ENCODE peak calls at places on chromosomes 12 and 14, in eight cellular contexts. G is B cell, M is sigmoid colon, A is endothelial cell, I is body of pancreas, W is AG04449, L is AG10803, O is neural crest cell. V is an unnamed sample.

GRCh38 chr12:53047221-53048032 is 2.4 kb upstream of the TNS2 start:
- DNase-seq in W (no peak), I (peak; percentile 83), O (peak; percentile 65), A (peak; percentile 84), G (peak; percentile 62), L (peak; percentile 90), M (peak; percentile 94), V (peak; percentile 76)

GRCh38 chr14:31043379-31043778 is 17.2 kb upstream of the STRN3 start:
- DNase-seq in G (no peak), O (no peak), I (no peak), M (no peak), A (no peak), W (no peak), L (no peak), V (no peak)

GRCh38 chr14:68843471-68844209 is 50.8 kb upstream of the ZFP36L1 start:
- DNase-seq in W (no peak), G (peak; percentile 77), O (peak; percentile 76), I (peak; percentile 81), M (peak; percentile 93), L (peak; percentile 62), A (peak; percentile 74), V (peak; percentile 75)

GRCh38 chr14:50718949-50719348 is 50.8 kb upstream of the SAV1 start:
- DNase-seq in G (no peak), M (no peak), A (no peak), W (no peak), I (no peak), L (no peak), O (no peak), V (no peak)

GRCh38 chr14:81509838-81510452 is 23.7 kb downstream of the SEL1L start:
- DNase-seq in I (no peak), L (no peak), G (no peak), A (no peak), M (no peak), O (no peak), W (no peak), V (no peak)

GRCh38 chr12:62256408-62257079 is 3.7 kb upstream of the USP15 start:
- DNase-seq in O (no peak), L (no peak), W (no peak), A (no peak), M (no peak), I (peak; percentile 42), G (no peak), V (no peak)

GRCh38 chr12:25811656-25812126 is 146.8 kb upstream of the RASSF8 start:
- DNase-seq in G (no peak), W (no peak), I (no peak), M (no peak), O (no peak), A (no peak), L (peak; percentile 56), V (no peak)

GRCh38 chr14:30283822-30284446 is 275.0 kb upstream of the G2E3 start:
- DNase-seq in I (peak; percentile 22), O (peak; percentile 50), L (peak; percentile 52), W (no peak), G (no peak), A (peak; percentile 57), M (no peak), V (no peak)

GRCh38 chr12:52821071-52821730 is 7.3 kb upstream of the KRT4 start:
- DNase-seq in I (no peak), W (no peak), A (no peak), G (no peak), M (no peak), L (no peak), O (no peak), V (no peak)

GRCh38 chr12:39103552-39104165 is 198.3 kb upstream of the CPNE8 start:
- DNase-seq in I (peak; percentile 15), O (peak; percentile 8), W (no peak), M (no peak), L (peak; percentile 58), A (peak; percentile 27), G (no peak), V (no peak)

GRCh38 chr14:51922624-51923023 is 62.2 kb downstream of the GNG2 start:
- DNase-seq in M (peak; percentile 76), W (no peak), G (no peak), I (no peak), O (peak; percentile 58), A (peak; percentile 7), L (peak; percentile 9), V (no peak)

GRCh38 chr12:126819554-126819953 is 1447.4 kb upstream of the TMEM132C start:
- DNase-seq in I (no peak), M (no peak), G (no peak), O (no peak), A (no peak), L (no peak), W (no peak), V (no peak)

GRCh38 chr14:21997300-21997699 is 323.7 kb upstream of the OR4E1 start:
- DNase-seq in A (peak; percentile 22), W (no peak), I (no peak), O (no peak), G (no peak), L (no peak), M (no peak), V (no peak)
- TF ChIP-seq CTCF in A (no peak), W (no peak), I (no peak), O (peak; percentile 49), G (no peak), L (no peak), M (no peak), V (no peak)

GRCh38 chr12:114408881-114409795 is 3.2 kb upstream of the TBX5 start:
- DNase-seq in G (no peak), O (no peak), A (no peak), W (no peak), M (no peak), L (peak; percentile 57), I (no peak), V (no peak)
- TF ChIP-seq CTCF in G (no peak), O (no peak), A (no peak), W (no peak), M (no peak), L (no peak), I (no peak), V (no peak)

DNA sequence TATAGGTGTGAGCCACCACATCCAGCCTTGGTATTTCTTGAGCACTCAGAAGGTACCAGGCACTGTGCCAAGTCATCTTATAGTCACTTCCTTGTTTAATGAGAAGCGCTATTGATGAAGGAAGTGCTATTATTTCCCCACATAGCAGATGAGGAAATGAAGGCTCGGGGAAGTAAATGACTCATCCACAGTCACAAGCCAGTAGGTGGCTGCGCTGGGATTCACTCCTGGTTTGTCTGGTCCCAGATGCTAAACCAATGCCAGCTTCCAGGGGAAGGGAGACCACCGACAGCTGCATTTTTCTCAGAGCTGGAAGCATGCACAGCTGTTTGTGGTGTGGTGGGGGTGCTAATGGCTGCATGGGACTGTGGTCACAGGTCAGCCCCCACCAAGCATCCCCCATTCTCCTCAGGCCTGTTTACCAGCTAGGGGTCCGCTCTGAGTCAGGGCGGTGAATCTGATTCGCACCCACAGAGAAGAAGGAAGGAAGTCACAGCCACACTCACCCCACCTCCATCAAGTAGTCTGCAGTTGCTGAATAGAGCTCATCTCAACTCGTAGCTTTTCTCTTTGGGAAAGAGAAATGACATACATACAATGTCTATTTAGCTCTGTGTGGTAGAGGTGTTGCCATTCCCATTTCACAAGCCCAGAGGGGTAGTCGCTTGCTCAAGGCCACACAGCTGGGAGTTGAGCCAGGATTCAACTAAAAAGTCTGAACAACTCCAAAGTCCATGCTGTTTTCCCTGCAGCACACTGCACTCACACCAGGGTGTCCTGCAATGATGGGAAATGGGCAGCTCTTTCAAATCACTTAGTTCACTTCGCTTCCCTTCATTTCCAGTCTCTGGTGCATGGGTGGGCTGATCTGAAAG is 6.3 kb upstream of the LTBP2 start:
- DNase-seq in A (no peak), L (peak; percentile 84), G (peak; percentile 63), O (no peak), M (no peak), I (peak; percentile 67), W (no peak), V (peak; percentile 86)
- TF ChIP-seq CTCF in A (no peak), L (peak; percentile 30), G (no peak), O (no peak), M (no peak), I (no peak), W (no peak), V (no peak)

GRCh38 chr12:30695327-30696102 is at the start of gene IPO8:
- DNase-seq in M (peak; percentile 95), A (peak; percentile 85), W (no peak), G (peak; percentile 93), O (peak; percentile 85), I (peak; percentile 93), L (peak; percentile 92), V (peak; percentile 72)
- TF ChIP-seq CTCF in M (no peak), A (peak; percentile 40), W (peak; percentile 55), G (peak; percentile 55), O (peak; percentile 70), I (peak; percentile 52), L (peak; percentile 10), V (peak; percentile 39)

GRCh38 chr12:128089961-128090360 is 177.0 kb upstream of the TMEM132C start:
- DNase-seq in M (no peak), G (no peak), O (no peak), I (no peak), L (no peak), A (no peak), W (no peak), V (no peak)
- TF ChIP-seq CTCF in M (no peak), G (no peak), O (no peak), I (no peak), L (no peak), A (no peak), W (no peak), V (no peak)

GRCh38 chr12:54222609-54223008 is 33.8 kb upstream of the SMUG1 start:
- DNase-seq in O (no peak), M (no peak), L (peak; percentile 97), A (no peak), G (no peak), I (no peak), W (peak; percentile 93), V (no peak)

GRCh38 chr12:54228471-54228870 is 39.7 kb upstream of the SMUG1 start:
- DNase-seq in L (no peak), M (no peak), A (no peak), W (no peak), G (no peak), O (no peak), I (no peak), V (no peak)

GRCh38 chr12:54229624-54230212 is 40.9 kb upstream of the SMUG1 start:
- DNase-seq in O (no peak), G (no peak), W (peak; percentile 91), I (no peak), M (peak; percentile 80), L (peak; percentile 95), A (no peak), V (no peak)

GRCh38 chr12:54227376-54227775 is 38.6 kb upstream of the SMUG1 start:
- DNase-seq in A (no peak), I (no peak), M (no peak), L (no peak), O (no peak), G (no peak), W (no peak), V (no peak)

GRCh38 chr12:54225666-54226065 is 36.9 kb upstream of the SMUG1 start:
- DNase-seq in O (no peak), M (no peak), W (no peak), A (no peak), L (peak; percentile 58), I (no peak), G (no peak), V (no peak)
- TF ChIP-seq CTCF in O (no peak), M (no peak), W (no peak), A (no peak), L (no peak), I (no peak), G (no peak), V (no peak)

GRCh38 chr12:103050273-103050672 is 92.8 kb downstream of the ASCL1 start:
- DNase-seq in L (no peak), G (no peak), W (no peak), I (no peak), A (no peak), O (no peak), M (no peak), V (no peak)

GRCh38 chr12:103053089-103053488 is 95.6 kb downstream of the ASCL1 start:
- DNase-seq in O (no peak), G (no peak), M (no peak), A (no peak), L (no peak), I (no peak), W (no peak), V (no peak)
- TF ChIP-seq CTCF in O (no peak), G (no peak), M (no peak), A (no peak), L (no peak), I (no peak), W (no peak), V (no peak)

V was measured in natural killer cell.